ENCODE peak calls at places on chromosome 12, in four cellular contexts. One of them, this sample, is unnamed.

GRCh38 chr12:64860446-64860998 is 36.1 kb downstream of the TBC1D30 start:
- DNase-seq in H9: no peak
- DNase-seq in colonic mucosa: no peak
- DNase-seq in Peyer's patch: no peak
- DNase-seq in this sample: no peak

GRCh38 chr12:130644566-130644965 is 71.5 kb downstream of the RIMBP2 start:
- DNase-seq in H9: no peak
- DNase-seq in colonic mucosa: no peak
- DNase-seq in Peyer's patch: no peak
- DNase-seq in this sample: no peak

GRCh38 chr12:82818276-82819035 is 131.8 kb downstream of the TMTC2 start:
- DNase-seq in H9: no peak
- DNase-seq in colonic mucosa: no peak
- DNase-seq in Peyer's patch: no peak
- DNase-seq in this sample: no peak

GRCh38 chr12:34352098-34352497 is 329.8 kb downstream of the ALG10 start:
- DNase-seq in H9: no peak
- DNase-seq in colonic mucosa: no peak
- DNase-seq in Peyer's patch: no peak
- DNase-seq in this sample: no peak

GRCh38 chr12:97556201-97556824 is 93.7 kb downstream of the RMST start:
- DNase-seq in H9: no peak
- DNase-seq in colonic mucosa: no peak
- DNase-seq in Peyer's patch: no peak
- DNase-seq in this sample: peak

GRCh38 chr12:4918950-4919660 is 9.4 kb downstream of the KCNA1 start:
- DNase-seq in H9: no peak
- DNase-seq in colonic mucosa: no peak
- DNase-seq in Peyer's patch: no peak
- DNase-seq in this sample: no peak

GRCh38 chr12:49019435-49020317 is 1.1 kb upstream of the PRKAG1 start:
- DNase-seq in H9: peak
- DNase-seq in colonic mucosa: no peak
- DNase-seq in Peyer's patch: no peak
- DNase-seq in this sample: peak

GRCh38 chr12:110850762-110851161 is 4.0 kb downstream of the CCDC63 start:
- DNase-seq in H9: no peak
- DNase-seq in colonic mucosa: no peak
- DNase-seq in Peyer's patch: no peak
- DNase-seq in this sample: no peak

GRCh38 chr12:24748326-24748725 is 200.6 kb downstream of the BCAT1 start:
- DNase-seq in H9: no peak
- DNase-seq in colonic mucosa: no peak
- DNase-seq in Peyer's patch: no peak
- DNase-seq in this sample: no peak

GRCh38 chr12:87929346-87929745 is 99.9 kb downstream of the C12orf50 start:
- DNase-seq in H9: no peak
- DNase-seq in colonic mucosa: no peak
- DNase-seq in Peyer's patch: no peak
- DNase-seq in this sample: no peak

GRCh38 chr12:93896962-93897361 is 219.8 kb downstream of the CRADD start:
- DNase-seq in H9: no peak
- DNase-seq in colonic mucosa: no peak
- DNase-seq in Peyer's patch: no peak
- DNase-seq in this sample: no peak

GRCh38 chr12:93892431-93893210 is 215.4 kb downstream of the CRADD start:
- DNase-seq in H9: no peak
- DNase-seq in colonic mucosa: no peak
- DNase-seq in Peyer's patch: no peak
- DNase-seq in this sample: peak

GRCh38 chr12:93894391-93895095 is 217.4 kb downstream of the CRADD start:
- DNase-seq in H9: no peak
- DNase-seq in colonic mucosa: peak
- DNase-seq in Peyer's patch: peak
- DNase-seq in this sample: peak

GRCh38 chr12:93896427-93896826 is 219.3 kb downstream of the CRADD start:
- DNase-seq in H9: no peak
- DNase-seq in colonic mucosa: no peak
- DNase-seq in Peyer's patch: no peak
- DNase-seq in this sample: no peak

GRCh38 chr12:93895096-93895460 is 217.9 kb downstream of the CRADD start:
- DNase-seq in H9: no peak
- DNase-seq in colonic mucosa: no peak
- DNase-seq in Peyer's patch: no peak
- DNase-seq in this sample: no peak
- TF ChIP-seq CTCF in H9: peak
- TF ChIP-seq CTCF in colonic mucosa: no peak
- TF ChIP-seq CTCF in Peyer's patch: no peak
- TF ChIP-seq CTCF in this sample: no peak

GRCh38 chr12:42586268-42586667 is 3.3 kb downstream of the PRICKLE1 start:
- DNase-seq in H9: no peak
- DNase-seq in colonic mucosa: no peak
- DNase-seq in Peyer's patch: no peak
- DNase-seq in this sample: no peak
- TF ChIP-seq CTCF in H9: peak
- TF ChIP-seq CTCF in colonic mucosa: no peak
- TF ChIP-seq CTCF in Peyer's patch: no peak
- TF ChIP-seq CTCF in this sample: no peak

DNA sequence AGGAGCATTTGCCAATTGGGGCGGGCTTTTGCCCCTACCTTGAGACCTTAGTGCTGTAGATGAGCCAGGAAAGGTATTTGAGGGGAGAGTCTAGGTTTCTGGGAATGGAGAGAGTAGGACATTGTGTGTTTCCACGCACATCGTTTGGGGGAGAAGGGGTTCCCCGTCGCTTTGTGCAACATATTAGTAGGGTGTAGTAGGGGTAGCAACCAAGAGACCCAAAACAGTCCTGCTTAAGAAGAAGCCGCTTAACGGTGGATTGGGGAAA is 696 bp upstream of the PTGES3 start:
- DNase-seq in H9: no peak
- DNase-seq in colonic mucosa: no peak
- DNase-seq in Peyer's patch: no peak
- DNase-seq in this sample: no peak
- TF ChIP-seq CTCF in H9: no peak
- TF ChIP-seq CTCF in colonic mucosa: no peak
- TF ChIP-seq CTCF in Peyer's patch: no peak
- TF ChIP-seq CTCF in this sample: no peak

GRCh38 chr12:69998922-69999321 is 173.9 kb downstream of the MYRFL start:
- DNase-seq in H9: no peak
- DNase-seq in colonic mucosa: no peak
- DNase-seq in Peyer's patch: no peak
- DNase-seq in this sample: no peak

GRCh38 chr12:69996722-69997121 is 171.7 kb downstream of the MYRFL start:
- DNase-seq in H9: no peak
- DNase-seq in colonic mucosa: no peak
- DNase-seq in Peyer's patch: no peak
- DNase-seq in this sample: no peak

GRCh38 chr12:70002097-70002911 is 177.3 kb downstream of the MYRFL start:
- DNase-seq in H9: no peak
- DNase-seq in colonic mucosa: no peak
- DNase-seq in Peyer's patch: no peak
- DNase-seq in this sample: no peak

GRCh38 chr12:69998011-69998410 is 173.0 kb downstream of the MYRFL start:
- DNase-seq in H9: no peak
- DNase-seq in colonic mucosa: no peak
- DNase-seq in Peyer's patch: no peak
- DNase-seq in this sample: no peak

GRCh38 chr12:69999561-69999960 is 174.5 kb downstream of the MYRFL start:
- DNase-seq in H9: no peak
- DNase-seq in colonic mucosa: no peak
- DNase-seq in Peyer's patch: no peak
- DNase-seq in this sample: no peak
- TF ChIP-seq CTCF in H9: peak
- TF ChIP-seq CTCF in colonic mucosa: no peak
- TF ChIP-seq CTCF in Peyer's patch: no peak
- TF ChIP-seq CTCF in this sample: no peak

GRCh38 chr12:113940357-113940756 is 25.8 kb downstream of the RBM19 start:
- DNase-seq in H9: peak
- DNase-seq in colonic mucosa: no peak
- DNase-seq in Peyer's patch: no peak
- DNase-seq in this sample: no peak
- TF ChIP-seq CTCF in H9: peak
- TF ChIP-seq CTCF in colonic mucosa: no peak
- TF ChIP-seq CTCF in Peyer's patch: no peak
- TF ChIP-seq CTCF in this sample: no peak

GRCh38 chr12:62469704-62470103 is 3.1 kb downstream of the MON2 start:
- DNase-seq in H9: no peak
- DNase-seq in colonic mucosa: no peak
- DNase-seq in Peyer's patch: no peak
- DNase-seq in this sample: no peak

GRCh38 chr12:62466018-62466595 is 519 bp upstream of the MON2 start:
- DNase-seq in H9: peak
- DNase-seq in colonic mucosa: peak
- DNase-seq in Peyer's patch: peak
- DNase-seq in this sample: peak

GRCh38 chr12:62468935-62469334 is 2.3 kb downstream of the MON2 start:
- DNase-seq in H9: no peak
- DNase-seq in colonic mucosa: no peak
- DNase-seq in Peyer's patch: no peak
- DNase-seq in this sample: no peak

GRCh38 chr12:62468394-62468793 is 1.8 kb downstream of the MON2 start:
- DNase-seq in H9: no peak
- DNase-seq in colonic mucosa: no peak
- DNase-seq in Peyer's patch: no peak
- DNase-seq in this sample: no peak

DNA sequence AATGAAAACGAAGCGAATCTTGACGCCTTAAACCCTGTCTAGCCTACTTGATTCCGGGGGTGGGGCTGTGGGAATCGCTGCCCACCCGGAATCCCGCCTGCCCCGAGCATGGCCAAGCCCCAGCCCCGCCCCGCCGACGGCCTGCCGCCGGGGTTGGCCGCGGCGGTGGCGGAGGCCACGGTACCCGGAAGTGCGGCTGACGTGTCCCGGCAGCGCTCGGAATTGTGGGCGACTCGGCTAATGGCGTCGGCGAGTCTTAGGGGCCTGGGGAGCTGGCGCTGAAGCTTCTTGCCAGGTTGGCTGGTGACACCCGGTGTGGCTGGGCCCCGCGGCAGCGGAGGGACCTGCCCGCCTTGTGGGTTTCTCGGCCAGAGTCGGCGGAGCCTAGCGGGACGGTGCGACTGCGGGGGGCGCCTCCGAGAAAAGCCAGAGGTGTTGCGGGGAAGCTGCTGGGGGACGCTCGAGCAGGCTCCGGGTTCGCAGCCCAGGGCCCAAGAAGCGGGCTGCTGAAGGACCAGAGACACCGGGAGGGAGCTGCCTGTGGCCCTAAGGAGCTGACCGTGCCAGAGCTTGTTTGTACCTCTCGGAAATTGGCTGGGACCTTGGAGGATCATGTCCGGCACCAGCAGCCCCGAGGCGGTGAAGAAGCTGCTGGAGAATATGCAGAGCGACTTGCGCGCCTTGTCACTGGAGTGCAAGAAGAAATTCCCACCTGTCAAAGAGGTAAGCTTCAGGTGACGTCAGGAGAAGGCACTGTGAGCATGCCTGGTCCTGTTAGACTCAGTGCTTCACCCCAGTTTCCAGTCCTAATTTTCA is at the start of gene MON2:
- DNase-seq in H9: peak
- DNase-seq in colonic mucosa: peak
- DNase-seq in Peyer's patch: peak
- DNase-seq in this sample: peak
- TF ChIP-seq CTCF in H9: no peak
- TF ChIP-seq CTCF in colonic mucosa: no peak
- TF ChIP-seq CTCF in Peyer's patch: no peak
- TF ChIP-seq CTCF in this sample: no peak

GRCh38 chr12:107998863-107999262 is 130.2 kb upstream of the WSCD2 start:
- DNase-seq in H9: no peak
- DNase-seq in colonic mucosa: no peak
- DNase-seq in Peyer's patch: no peak
- DNase-seq in this sample: no peak

GRCh38 chr12:107990325-107990724 is 138.8 kb upstream of the WSCD2 start:
- DNase-seq in H9: peak
- DNase-seq in colonic mucosa: peak
- DNase-seq in Peyer's patch: peak
- DNase-seq in this sample: peak

GRCh38 chr12:107992016-107992415 is 137.1 kb upstream of the WSCD2 start:
- DNase-seq in H9: no peak
- DNase-seq in colonic mucosa: no peak
- DNase-seq in Peyer's patch: no peak
- DNase-seq in this sample: no peak

GRCh38 chr12:107992870-107993451 is 136.1 kb upstream of the WSCD2 start:
- DNase-seq in H9: peak
- DNase-seq in colonic mucosa: peak
- DNase-seq in Peyer's patch: no peak
- DNase-seq in this sample: peak
- TF ChIP-seq CTCF in H9: peak
- TF ChIP-seq CTCF in colonic mucosa: no peak
- TF ChIP-seq CTCF in Peyer's patch: no peak
- TF ChIP-seq CTCF in this sample: peak

GRCh38 chr12:19224746-19225145 is 95.2 kb downstream of the PLEKHA5 start:
- DNase-seq in H9: no peak
- DNase-seq in colonic mucosa: no peak
- DNase-seq in Peyer's patch: no peak
- DNase-seq in this sample: no peak
- TF ChIP-seq CTCF in H9: no peak
- TF ChIP-seq CTCF in colonic mucosa: no peak
- TF ChIP-seq CTCF in Peyer's patch: no peak
- TF ChIP-seq CTCF in this sample: no peak

GRCh38 chr12:28603801-28604200 is 413.5 kb downstream of the CCDC91 start:
- DNase-seq in H9: no peak
- DNase-seq in colonic mucosa: no peak
- DNase-seq in Peyer's patch: no peak
- DNase-seq in this sample: no peak
- TF ChIP-seq CTCF in H9: no peak
- TF ChIP-seq CTCF in colonic mucosa: no peak
- TF ChIP-seq CTCF in Peyer's patch: no peak
- TF ChIP-seq CTCF in this sample: no peak

DNA sequence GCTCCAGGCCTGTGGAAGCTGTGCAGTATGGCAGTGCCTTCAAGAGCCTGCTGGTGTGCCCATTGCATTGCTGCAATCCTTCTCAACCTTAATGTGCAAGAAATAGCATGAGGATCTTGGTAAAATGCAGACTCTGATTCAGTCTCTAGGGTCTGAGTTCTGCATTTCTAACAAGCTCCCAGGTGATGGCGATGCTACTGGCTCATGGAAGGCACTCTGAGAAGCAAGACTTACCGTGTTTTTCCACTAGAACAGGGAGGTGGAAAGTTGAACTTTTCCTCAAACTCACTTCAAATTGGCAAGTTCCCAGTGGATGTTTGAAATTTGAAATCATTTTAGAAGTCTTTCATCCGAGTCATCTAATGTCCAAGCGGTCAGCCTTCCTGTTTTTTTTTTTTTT is 55.5 kb downstream of the MYRFL start:
- DNase-seq in H9: peak
- DNase-seq in colonic mucosa: no peak
- DNase-seq in Peyer's patch: no peak
- DNase-seq in this sample: no peak
- TF ChIP-seq CTCF in H9: peak
- TF ChIP-seq CTCF in colonic mucosa: no peak
- TF ChIP-seq CTCF in Peyer's patch: no peak
- TF ChIP-seq CTCF in this sample: no peak